ENCODE peak calls at places on chromosome 2, in nine cellular contexts. C is GM04504; V is iPS-NIHi11; U is HEK293T; X is activated CD8-positive, alpha-beta memory T cell treated with anti-CD3 and anti-CD28 coated beads, Interleukin-2, amount 10 ng/mL, durations not matched to agents 7 days and 5 days; A is HCEC 1CT; Q is HTR-8/SVneo; Y is bronchial epithelial cell; N is activated T-cell treated with anti-CD3 and anti-CD28 coated beads, Interleukin-2, amount 50 U/mL, for 4 hours. I is an unnamed sample.

GRCh38 chr2:220835563-220835962 is 736.5 kb downstream of the EPHA4 start:
- DNase-seq in U (no peak), V (no peak), X (no peak), N (no peak), Y (peak; percentile 71), C (no peak), A (peak; percentile 63), Q (no peak), I (no peak)

GRCh38 chr2:222423632-222424280 is 587 bp upstream of the SGPP2 start:
- DNase-seq in Q (no peak), V (no peak), A (no peak), C (no peak), Y (peak; percentile 72), X (no peak), N (peak; percentile 44), U (no peak), I (no peak)

GRCh38 chr2:235677276-235677788 is 183.5 kb downstream of the AGAP1 start:
- DNase-seq in C (no peak), A (no peak), Y (no peak), N (no peak), X (no peak), Q (no peak), V (no peak), U (no peak), I (no peak)

GRCh38 chr2:174012347-174013309 is 47.5 kb upstream of the SP3 start:
- DNase-seq in Q (no peak), C (no peak), X (peak; percentile 50), N (peak; percentile 31), V (peak; percentile 93), U (no peak), A (peak; percentile 67), Y (no peak), I (peak; percentile 51)

GRCh38 chr2:71071681-71072398 is 3.4 kb downstream of the NAGK start:
- DNase-seq in Q (no peak), A (no peak), C (no peak), Y (peak; percentile 76), U (no peak), N (peak; percentile 46), V (no peak), X (peak; percentile 50), I (no peak)

GRCh38 chr2:199325881-199326280 is 131.9 kb downstream of the SATB2 start:
- DNase-seq in A (no peak), X (no peak), Y (no peak), V (no peak), Q (no peak), U (no peak), N (no peak), C (no peak), I (no peak)

GRCh38 chr2:156189143-156189542 is 143.4 kb downstream of the NR4A2 start:
- DNase-seq in C (no peak), V (no peak), A (no peak), U (no peak), N (no peak), X (no peak), Q (no peak), Y (no peak), I (no peak)

GRCh38 chr2:72112421-72112820 is 35.2 kb downstream of the CYP26B1 start:
- DNase-seq in C (peak; percentile 40), U (no peak), Q (peak; percentile 43), V (no peak), X (peak; percentile 18), A (peak; percentile 28), N (no peak), Y (peak; percentile 49), I (no peak)

GRCh38 chr2:31998731-31999383 is 12.0 kb downstream of the MEMO1 start:
- DNase-seq in V (no peak), Q (no peak), X (no peak), C (no peak), Y (no peak), U (no peak), N (no peak), A (no peak), I (no peak)

GRCh38 chr2:63846487-63846886 is 4.8 kb downstream of the UGP2 start:
- DNase-seq in N (no peak), V (no peak), U (no peak), Y (no peak), Q (no peak), A (no peak), X (no peak), C (no peak), I (no peak)

GRCh38 chr2:207166349-207167128 is 791 bp upstream of the KLF7 start:
- DNase-seq in Q (peak; percentile 62), X (peak; percentile 61), V (peak; percentile 79), C (peak; percentile 67), N (peak; percentile 53), U (peak; percentile 49), Y (peak; percentile 54), A (peak; percentile 85), I (peak; percentile 63)

GRCh38 chr2:217795067-217795466 is 207.7 kb downstream of the TNS1 start:
- DNase-seq in A (no peak), C (no peak), V (no peak), Y (no peak), Q (no peak), U (no peak), X (no peak), N (no peak), I (no peak)

GRCh38 chr2:137963535-137964065 is 673 bp upstream of the HNMT start:
- DNase-seq in U (no peak), C (no peak), Y (no peak), X (no peak), N (no peak), V (no peak), A (no peak), Q (no peak), I (no peak)

GRCh38 chr2:128442053-128442751 is 123.5 kb upstream of the HS6ST1 start:
- DNase-seq in Y (no peak), X (peak; percentile 33), U (no peak), V (no peak), A (no peak), C (no peak), N (no peak), Q (no peak), I (peak; percentile 59)

GRCh38 chr2:232486558-232487384 is 863 bp downstream of the ECEL1 start:
- DNase-seq in N (no peak), X (no peak), U (no peak), Q (no peak), A (no peak), V (no peak), Y (no peak), C (no peak), I (no peak)

GRCh38 chr2:69145204-69145603 is 132.2 kb downstream of the ANTXR1 start:
- DNase-seq in N (no peak), U (no peak), X (no peak), C (no peak), V (no peak), Y (no peak), Q (no peak), A (no peak), I (no peak)

GRCh38 chr2:109721117-109721504 is 73.0 kb upstream of the RGPD5 start:
- DNase-seq in A (no peak), X (no peak), V (no peak), N (no peak), C (no peak), Y (peak; percentile 75), Q (no peak), U (no peak), I (no peak)

GRCh38 chr2:45849491-45850283 is 198.2 kb downstream of the PRKCE start:
- DNase-seq in N (no peak), X (peak; percentile 71), Q (peak; percentile 36), A (peak; percentile 57), V (no peak), Y (peak; percentile 88), U (no peak), C (peak; percentile 83), I (no peak)

GRCh38 chr2:171723724-171724683 is 36.7 kb downstream of the DYNC1I2 start:
- DNase-seq in N (no peak), V (peak; percentile 17), U (peak; percentile 16), X (no peak), A (no peak), Q (no peak), Y (no peak), C (no peak), I (no peak)

GRCh38 chr2:159904565-159905281 is 106.7 kb upstream of the CD302 start:
- DNase-seq in A (no peak), U (no peak), X (peak; percentile 88), Y (peak; percentile 36), Q (no peak), V (peak; percentile 94), C (no peak), N (peak; percentile 79), I (peak; percentile 92)

GRCh38 chr2:54454922-54455583 is 1.1 kb upstream of the SPTBN1 start:
- DNase-seq in X (no peak), A (no peak), Y (no peak), C (no peak), N (no peak), Q (no peak), V (no peak), U (no peak), I (peak; percentile 11)

GRCh38 chr2:239114616-239115265 is 266.9 kb downstream of the TWIST2 start:
- DNase-seq in Q (no peak), X (no peak), C (no peak), V (no peak), Y (no peak), N (no peak), A (no peak), U (peak; percentile 13), I (no peak)

GRCh38 chr2:161990741-161991140 is 83.3 kb downstream of the DPP4 start:
- DNase-seq in X (no peak), Q (peak; percentile 68), C (peak; percentile 58), V (no peak), U (no peak), A (peak; percentile 94), Y (peak; percentile 91), N (no peak), I (no peak)

I was measured in left colon.